ENCODE peak calls at places on chromosomes 12 and 14, in seven cellular contexts. Q is nephron progenitor cell; T is activated CD4-positive, alpha-beta T cell treated with anti-CD3 and anti-CD28 coated beads for 48 hours; M is Right ventricle myocardium inferior; D is MCF 10A; C is activated CD4-positive, CD25-positive, alpha-beta regulatory T cell treated with anti-CD3 and anti-CD28 coated beads, Interleukin-2, amount 50 U/mL, for 72 hours; R is putamen. E is an unnamed sample.

GRCh38 chr12:52263761-52264434 is 10.5 kb upstream of the KRT86 start:
- DNase-seq in Q (no peak), M (no peak), D (no peak), C (no peak), T (no peak), R (no peak), E (no peak)

GRCh38 chr12:13114251-13115052 is 11.0 kb upstream of the GSG1 start:
- DNase-seq in Q (peak), D (no peak), R (no peak), M (no peak), T (no peak), C (no peak), E (no peak)

GRCh38 chr12:122031342-122032216 is 9.9 kb downstream of the BCL7A start:
- DNase-seq in T (peak), D (peak), M (no peak), C (peak), Q (peak), R (no peak), E (peak)

GRCh38 chr12:114944736-114945135 is 260.8 kb upstream of the TBX3 start:
- DNase-seq in T (no peak), C (no peak), D (no peak), R (no peak), M (no peak), Q (no peak), E (no peak)

GRCh38 chr12:75666126-75666979 is 154.9 kb upstream of the KRR1 start:
- DNase-seq in R (no peak), M (no peak), T (no peak), Q (peak), C (no peak), D (no peak), E (peak)

GRCh38 chr14:63393002-63393401 is 74.3 kb upstream of the GPHB5 start:
- DNase-seq in D (no peak), M (no peak), Q (no peak), T (no peak), R (no peak), C (no peak), E (no peak)

GRCh38 chr12:51827925-51828818 is 20.3 kb downstream of the FIGNL2 start:
- DNase-seq in T (peak), C (peak), D (peak), Q (no peak), R (no peak), M (no peak), E (peak)

GRCh38 chr12:6188954-6189353 is 11.2 kb upstream of the CD9 start:
- DNase-seq in R (no peak), C (no peak), D (no peak), Q (no peak), T (no peak), M (no peak), E (no peak)

GRCh38 chr14:52318829-52319604 is 4.9 kb downstream of the PTGER2 start:
- DNase-seq in R (no peak), D (peak), C (no peak), T (no peak), M (no peak), Q (no peak), E (no peak)

GRCh38 chr12:110765144-110765543 is 22.5 kb upstream of the PPP1CC start:
- DNase-seq in Q (no peak), M (no peak), D (no peak), C (no peak), R (no peak), T (no peak), E (no peak)

GRCh38 chr12:123119808-123120207 is 31.1 kb downstream of the PITPNM2 start:
- DNase-seq in Q (no peak), M (no peak), R (no peak), D (no peak), T (peak), C (peak), E (no peak)

GRCh38 chr14:65745396-65746190 is 333.1 kb downstream of the FUT8 start:
- DNase-seq in T (no peak), Q (no peak), R (no peak), D (peak), M (no peak), C (no peak), E (no peak)

GRCh38 chr14:93009471-93010117 is 86.6 kb downstream of the CHGA start:
- DNase-seq in C (no peak), M (peak), D (no peak), Q (no peak), T (no peak), R (peak), E (no peak)